ENCODE peak calls at places on chromosome 9, in six cellular contexts. B, F, A, Y, Q and N are unnamed samples.

GRCh38 chr9:131404987-131405386 is 11.1 kb downstream of the PRRC2B start:
- DNase-seq in Y (no peak), A (no peak), Q (no peak), B (no peak), F (no peak), N (no peak)

GRCh38 chr9:89555426-89556375 is 49.1 kb upstream of the GADD45G start:
- DNase-seq in F (no peak), Y (no peak), Q (no peak), B (no peak), A (peak), N (no peak)

GRCh38 chr9:112404367-112404979 is 24.6 kb downstream of the HSDL2 start:
- DNase-seq in Q (no peak), B (no peak), F (no peak), A (no peak), Y (no peak), N (no peak)

GRCh38 chr9:112166176-112167140 is 8.6 kb downstream of the SUSD1 start:
- DNase-seq in B (no peak), F (no peak), Y (peak), A (no peak), Q (peak), N (peak)

GRCh38 chr9:104334549-104334948 is 169.5 kb upstream of the OR13F1 start:
- DNase-seq in Q (no peak), B (no peak), Y (no peak), F (no peak), A (no peak), N (no peak)

GRCh38 chr9:81292056-81292805 is 397.1 kb downstream of the TLE1 start:
- DNase-seq in B (no peak), A (no peak), Q (no peak), F (no peak), Y (no peak), N (no peak)

GRCh38 chr9:111065414-111065813 is 27.1 kb upstream of the LPAR1 start:
- DNase-seq in Y (no peak), F (no peak), A (peak), Q (no peak), B (no peak), N (no peak)

GRCh38 chr9:3906437-3907213 is 380.8 kb upstream of the RFX3 start:
- DNase-seq in B (no peak), A (no peak), Q (peak), F (no peak), Y (peak), N (peak)

GRCh38 chr9:14383296-14383695 is 69.4 kb upstream of the NFIB start:
- DNase-seq in Y (no peak), Q (no peak), B (no peak), A (no peak), F (no peak), N (peak)

GRCh38 chr9:22037954-22038690 is 29.0 kb upstream of the CDKN2B start:
- DNase-seq in F (no peak), B (no peak), Q (peak), A (peak), Y (no peak), N (peak)

GRCh38 chr9:92527291-92527828 is 8.4 kb downstream of the ECM2 start:
- DNase-seq in B (no peak), Q (no peak), A (no peak), F (no peak), Y (no peak), N (no peak)

GRCh38 chr9:120383611-120383998 is 196.4 kb downstream of the CDK5RAP2 start:
- DNase-seq in Q (no peak), A (no peak), F (peak), Y (no peak), B (no peak), N (no peak)

GRCh38 chr9:2116073-2116472 is 100.9 kb downstream of the SMARCA2 start:
- DNase-seq in A (peak), Q (peak), B (no peak), F (no peak), Y (peak), N (peak)

GRCh38 chr9:21801683-21802417 is 586 bp upstream of the MTAP start:
- DNase-seq in Q (peak), F (peak), B (peak), Y (peak), A (peak), N (peak)

GRCh38 chr9:81312346-81312745 is 377.0 kb downstream of the TLE1 start:
- DNase-seq in A (no peak), Y (no peak), F (no peak), Q (peak), B (no peak), N (no peak)

GRCh38 chr9:131095666-131096489 is 453 bp upstream of the AIF1L start:
- DNase-seq in F (no peak), Y (peak), Q (peak), B (no peak), A (no peak), N (no peak)

GRCh38 chr9:100352201-100352726 is 478 bp downstream of the TEX10 start:
- DNase-seq in Q (peak), A (peak), B (peak), F (peak), Y (peak), N (peak)

GRCh38 chr9:112884086-112884485 is 6.6 kb downstream of the SLC46A2 start:
- DNase-seq in Q (peak), F (no peak), Y (no peak), A (no peak), B (peak), N (peak)

GRCh38 chr9:97703437-97704326 is 6.5 kb upstream of the XPA start:
- DNase-seq in B (no peak), Y (peak), A (peak), F (no peak), Q (peak), N (peak)

GRCh38 chr9:19156805-19157204 is 29.5 kb upstream of the PLIN2 start:
- DNase-seq in F (no peak), Y (no peak), B (no peak), A (no peak), Q (no peak), N (no peak)

GRCh38 chr9:38339496-38339895 is 53.0 kb upstream of the ALDH1B1 start:
- DNase-seq in B (no peak), A (no peak), Y (no peak), Q (no peak), F (no peak), N (no peak)

GRCh38 chr9:36566813-36567217 is 5.9 kb upstream of the MELK start:
- DNase-seq in A (no peak), F (peak), Y (peak), Q (peak), B (no peak), N (peak)

GRCh38 chr9:35619800-35620158 is 1.6 kb upstream of the CD72 start:
- DNase-seq in F (no peak), A (peak), Q (no peak), Y (no peak), B (no peak), N (no peak)

GRCh38 chr9:93684806-93685553 is 108.6 kb downstream of the PHF2 start:
- DNase-seq in F (no peak), A (no peak), B (no peak), Q (peak), Y (no peak), N (peak)

GRCh38 chr9:108550111-108550510 is 305.7 kb downstream of the ACTL7B start:
- DNase-seq in A (no peak), Q (no peak), B (no peak), F (no peak), Y (no peak), N (no peak)

GRCh38 chr9:113519401-113520108 is 56.0 kb downstream of the RGS3 start:
- DNase-seq in A (no peak), Y (peak), B (no peak), Q (peak), F (no peak), N (peak)

GRCh38 chr9:131271506-131271931 is 4.8 kb downstream of the FAM78A start:
- DNase-seq in Q (no peak), A (no peak), B (no peak), F (no peak), Y (no peak), N (no peak)

GRCh38 chr9:93674580-93675335 is 98.4 kb downstream of the PHF2 start:
- DNase-seq in F (peak), A (no peak), Y (no peak), Q (no peak), B (peak), N (no peak)

GRCh38 chr9:86142973-86143372 is 43.6 kb upstream of the GOLM1 start:
- DNase-seq in Q (no peak), B (no peak), F (no peak), A (no peak), Y (no peak), N (no peak)

GRCh38 chr9:77469515-77470197 is 178.5 kb downstream of the GNA14 start:
- DNase-seq in F (no peak), Q (peak), Y (no peak), A (no peak), B (no peak), N (no peak)

GRCh38 chr9:72675586-72675985 is 154.2 kb downstream of the TMC1 start:
- DNase-seq in Y (no peak), B (no peak), Q (no peak), F (no peak), A (no peak), N (peak)

GRCh38 chr9:6592791-6593190 is 52.7 kb downstream of the GLDC start:
- DNase-seq in F (no peak), Q (no peak), B (no peak), Y (no peak), A (no peak), N (no peak)

DNA sequence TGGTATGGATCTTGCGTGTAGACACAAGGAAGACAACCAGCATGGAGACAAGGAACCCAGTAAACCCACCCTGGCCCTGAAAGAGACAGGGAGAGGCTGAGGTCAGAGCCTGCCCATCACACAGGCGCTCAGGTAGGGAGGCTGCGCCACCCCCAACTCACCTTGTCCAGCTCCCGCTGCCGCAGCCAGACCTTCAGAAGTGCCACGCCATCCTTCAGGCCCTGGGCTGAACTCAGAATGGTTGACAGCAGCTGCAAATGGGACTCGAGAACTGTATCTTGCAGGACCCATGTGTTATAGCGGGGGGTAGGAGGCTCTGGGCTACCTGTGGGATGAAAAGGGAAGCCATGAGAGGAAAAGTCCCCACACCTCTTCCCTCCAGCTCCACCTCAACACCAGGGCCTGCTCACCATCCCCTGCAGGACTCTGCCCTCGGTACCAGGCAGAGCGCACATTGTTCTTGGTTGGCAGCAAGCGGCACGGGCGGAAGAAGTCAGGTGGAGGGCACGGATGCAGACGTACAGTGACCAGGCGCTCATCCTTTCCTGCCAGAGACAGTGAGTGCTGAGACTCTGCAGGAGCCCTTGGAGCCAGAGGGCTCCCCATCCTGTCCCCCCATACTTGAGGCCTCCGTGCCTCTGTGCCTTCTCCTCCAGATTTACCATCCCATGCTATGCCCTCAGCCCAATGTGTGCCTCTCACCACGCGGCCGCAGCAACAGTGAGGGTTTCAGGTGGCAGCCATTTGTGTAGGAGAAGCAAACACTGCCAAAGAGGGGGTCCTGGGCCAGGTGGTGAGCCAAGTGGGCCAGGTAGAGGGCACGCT is 4.7 kb downstream of the NOL6 start:
- DNase-seq in F (peak), Y (no peak), B (no peak), A (no peak), Q (no peak), N (no peak)
- H3K4me3 ChIP-seq in F (no peak), Y (no peak), B (no peak), A (no peak), Q (no peak), N (no peak)

GRCh38 chr9:134643306-134643705 is 1.7 kb downstream of the COL5A1 start:
- DNase-seq in Q (peak), F (no peak), B (no peak), A (no peak), Y (no peak), N (no peak)

GRCh38 chr9:134641173-134641985 is at the start of gene COL5A1:
- DNase-seq in Q (peak), B (peak), Y (peak), A (no peak), F (peak), N (peak)

GRCh38 chr9:134641989-134642384 is 384 bp downstream of the COL5A1 start:
- DNase-seq in B (no peak), F (no peak), Q (no peak), A (no peak), Y (no peak), N (no peak)

GRCh38 chr9:134640491-134641172 is 971 bp upstream of the COL5A1 start:
- DNase-seq in A (no peak), F (no peak), B (no peak), Y (no peak), Q (no peak), N (no peak)

DNA sequence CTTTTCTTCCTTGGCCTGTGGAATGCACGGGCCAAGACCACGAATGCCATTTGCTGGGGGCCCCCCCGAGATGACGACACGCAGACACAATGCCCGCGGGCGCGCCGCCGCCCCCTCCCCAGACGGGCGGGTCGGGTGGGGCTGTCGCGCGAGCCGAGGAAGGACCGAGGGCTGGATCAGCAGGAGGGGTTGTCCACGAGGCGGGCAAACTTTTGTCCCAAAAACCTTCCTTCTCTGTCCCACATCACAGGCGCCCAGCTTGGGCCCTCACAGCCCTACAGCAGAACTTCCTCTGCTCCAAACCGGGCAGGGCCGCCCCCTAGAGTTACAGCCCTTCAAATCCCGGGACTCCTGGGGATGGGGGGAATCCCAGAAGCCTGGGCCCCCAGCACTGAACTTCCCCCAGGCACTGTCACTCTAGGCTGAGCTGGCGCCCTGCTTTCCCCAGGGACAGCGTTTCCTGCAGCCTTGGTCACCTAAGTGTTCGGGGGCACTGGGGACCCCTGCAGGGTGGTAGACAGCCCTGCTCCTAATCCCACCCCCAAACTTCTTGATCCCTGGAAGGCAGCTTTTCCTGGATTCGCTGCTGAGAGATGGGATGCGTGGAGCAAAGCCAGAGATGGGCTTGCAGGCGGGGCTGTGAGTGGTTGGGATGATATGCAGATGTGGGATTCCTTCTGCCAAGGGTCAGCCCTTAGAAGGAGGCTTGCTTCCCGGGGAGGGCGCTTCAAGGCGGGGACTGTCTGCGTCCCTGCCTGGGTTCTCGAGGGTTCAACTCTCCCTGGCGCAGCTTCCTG is 980 bp downstream of the COL5A1 start:
- DNase-seq in F (peak), A (no peak), B (peak), Y (peak), Q (peak), N (no peak)
- TF ChIP-seq CTCF in F (peak), A (no peak), B (no peak), Y (peak), Q (no peak), N (no peak)

GRCh38 chr9:136757328-136757727 is 715 bp downstream of the LCN8 start:
- DNase-seq in Y (no peak), A (no peak), B (no peak), Q (no peak), F (no peak), N (no peak)

GRCh38 chr9:136754626-136755284 is 3.3 kb downstream of the LCN8 start:
- DNase-seq in B (no peak), F (no peak), Q (no peak), Y (no peak), A (no peak), N (no peak)

GRCh38 chr9:136756134-136756438 is 2.0 kb downstream of the LCN8 start:
- DNase-seq in A (no peak), F (no peak), Y (no peak), B (no peak), Q (no peak), N (no peak)

GRCh38 chr9:136757751-136758140 is 297 bp downstream of the LCN8 start:
- DNase-seq in Q (no peak), A (no peak), Y (no peak), B (no peak), F (no peak), N (no peak)

DNA sequence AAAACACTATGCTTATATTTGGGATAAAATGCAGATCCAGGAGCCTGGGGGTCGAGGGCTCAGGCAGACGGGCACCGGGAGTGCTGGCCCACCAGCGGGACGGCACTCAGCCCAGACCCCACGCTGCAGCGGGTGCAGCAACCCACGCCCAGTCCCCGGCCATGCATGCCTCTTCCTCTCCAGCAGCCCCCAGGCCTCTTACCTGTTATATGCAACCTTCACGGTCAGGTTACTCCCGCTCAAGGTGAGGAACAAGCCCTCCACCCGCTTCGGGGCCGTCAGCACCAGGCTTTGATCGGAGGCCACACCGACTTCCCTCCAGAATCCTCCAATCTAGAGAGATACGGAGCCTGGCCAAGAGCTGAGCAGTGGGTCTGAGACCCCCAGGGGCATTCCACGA is 1.2 kb downstream of the LCN8 start:
- DNase-seq in F (no peak), B (no peak), A (no peak), Q (no peak), Y (no peak), N (no peak)
- H3K4me3 ChIP-seq in F (no peak), B (no peak), A (no peak), Q (no peak), Y (no peak), N (no peak)

DNA sequence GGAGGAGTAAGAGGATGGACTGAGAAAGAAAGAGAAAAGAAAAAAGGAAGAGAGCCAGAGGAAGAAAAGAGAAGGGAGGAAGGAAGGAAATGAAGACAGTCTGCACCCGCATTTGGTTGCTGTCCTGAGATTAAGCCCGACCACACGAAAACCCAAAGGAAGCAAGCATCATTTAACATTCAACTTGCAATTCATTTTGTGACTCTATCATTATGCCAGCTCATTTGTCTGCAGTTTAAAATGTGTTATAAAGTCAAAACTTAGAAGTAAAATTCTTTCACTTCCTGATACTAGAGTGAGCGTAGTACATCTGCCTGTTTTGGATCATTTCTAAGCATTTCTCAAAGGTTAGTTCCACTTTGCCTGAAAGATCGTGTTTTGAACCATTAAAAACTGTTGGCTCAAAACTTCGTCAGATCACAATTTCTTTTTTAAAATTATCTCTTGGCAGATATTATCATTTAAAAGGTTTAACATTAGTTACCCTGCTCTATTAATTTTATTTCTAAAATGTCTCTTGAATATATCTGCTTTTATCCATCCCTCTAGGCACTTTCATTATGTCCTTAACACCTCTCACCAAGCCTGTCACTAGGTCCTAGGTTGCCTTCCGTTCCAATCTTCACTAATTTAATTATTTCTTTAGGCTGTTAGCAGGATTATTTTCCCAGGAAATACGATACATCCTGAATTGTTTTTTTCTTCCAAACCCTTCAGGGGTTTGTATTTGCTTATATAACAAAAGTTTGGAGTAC is 240.9 kb downstream of the TLE4 start:
- DNase-seq in A (peak), F (no peak), B (no peak), Q (no peak), Y (no peak), N (no peak)
- TF ChIP-seq CTCF in A (no peak), F (no peak), B (no peak), Q (no peak), Y (no peak), N (no peak)

DNA sequence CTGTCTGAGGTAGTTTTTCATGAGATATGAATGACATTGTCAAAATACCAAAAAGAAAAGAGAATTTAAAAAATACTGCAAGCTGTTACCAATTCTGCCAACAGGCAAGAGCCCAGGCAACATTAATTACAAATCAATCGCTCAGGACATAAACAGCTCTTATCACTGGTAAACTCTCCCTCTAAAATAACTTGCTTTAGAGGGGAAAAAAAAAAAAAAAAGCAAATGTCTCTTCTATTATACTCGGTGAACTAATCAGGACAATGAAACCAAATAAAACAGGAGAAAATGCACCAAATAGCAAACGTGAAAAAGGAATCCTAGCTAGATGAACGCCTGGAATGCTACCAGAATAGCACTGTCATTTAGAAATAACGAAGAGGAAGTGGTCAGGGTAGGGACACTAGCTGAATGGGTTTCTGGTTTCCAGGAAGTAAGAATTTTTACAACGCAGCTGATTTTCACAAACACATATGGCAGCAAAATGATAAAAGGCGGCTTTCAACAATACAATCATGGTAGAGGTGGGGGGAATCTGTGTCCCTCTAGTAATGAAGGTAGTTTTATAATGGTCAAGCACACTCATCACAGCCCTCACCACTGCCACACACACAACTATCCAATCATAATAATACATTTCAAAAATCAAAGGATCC is 94.9 kb downstream of the DENND1A start:
- DNase-seq in Y (no peak), A (peak), B (no peak), F (no peak), Q (no peak), N (peak)
- H3K4me3 ChIP-seq in Y (no peak), A (no peak), B (no peak), F (no peak), Q (no peak), N (no peak)